ENCODE peak calls at places on chromosomes 3 and 15, in six cellular contexts. W is GM23338, B is transverse colon, T is HL-60, A is breast epithelium, V is sigmoid colon. N is an unnamed sample.

GRCh38 chr3:37862219-37862711 is 585 bp downstream of the CTDSPL start:
- DNase-seq in W (peak), B (peak), T (no peak), A (no peak), V (peak), N (peak)

GRCh38 chr3:174346571-174346970 is 512.6 kb upstream of the NAALADL2 start:
- DNase-seq in W (no peak), B (no peak), T (no peak), A (no peak), V (no peak), N (no peak)

GRCh38 chr15:47432831-47433230 is 284.5 kb upstream of the SEMA6D start:
- DNase-seq in W (no peak), B (no peak), T (no peak), A (no peak), V (no peak), N (no peak)

GRCh38 chr3:59766165-59766872 is 716.5 kb upstream of the CFAP20DC start:
- DNase-seq in W (no peak), B (no peak), T (no peak), A (no peak), V (no peak), N (no peak)

GRCh38 chr3:185060655-185061054 is 92.2 kb downstream of the C3orf70 start:
- DNase-seq in W (no peak), B (no peak), T (no peak), A (no peak), V (no peak), N (no peak)

GRCh38 chr3:33363113-33363800 is 76.9 kb downstream of the UBP1 start:
- DNase-seq in W (no peak), B (no peak), T (no peak), A (no peak), V (no peak), N (no peak)

GRCh38 chr3:154795582-154795981 is 284.5 kb upstream of the MME start:
- DNase-seq in W (no peak), B (no peak), T (no peak), A (no peak), V (no peak), N (no peak)

GRCh38 chr15:51366911-51367310 is 25.5 kb downstream of the GLDN start:
- DNase-seq in W (no peak), B (peak), T (no peak), A (peak), V (no peak), N (no peak)

GRCh38 chr3:27623085-27623753 is 98.9 kb downstream of the EOMES start:
- DNase-seq in W (no peak), B (no peak), T (no peak), A (no peak), V (no peak), N (no peak)

GRCh38 chr3:153028336-153028735 is 133.7 kb upstream of the RAP2B start:
- DNase-seq in W (no peak), B (no peak), T (no peak), A (no peak), V (no peak), N (no peak)

GRCh38 chr3:107209302-107210060 is 167.8 kb upstream of the CCDC54 start:
- DNase-seq in W (no peak), B (no peak), T (no peak), A (no peak), V (no peak), N (no peak)

GRCh38 chr3:14537590-14538450 is 2.3 kb downstream of the GRIP2 start:
- DNase-seq in W (no peak), B (no peak), T (no peak), A (no peak), V (peak), N (peak)

GRCh38 chr15:31563421-31563820 is 236.8 kb downstream of the KLF13 start:
- DNase-seq in W (no peak), B (no peak), T (no peak), A (no peak), V (no peak), N (no peak)

GRCh38 chr3:55622116-55622515 is 135.0 kb upstream of the WNT5A start:
- DNase-seq in W (no peak), B (no peak), T (no peak), A (no peak), V (no peak), N (no peak)

GRCh38 chr3:102791641-102792589 is 357.1 kb downstream of the ZPLD1 start:
- DNase-seq in W (no peak), B (no peak), T (no peak), A (no peak), V (no peak), N (no peak)

GRCh38 chr15:39296955-39297354 is 283.9 kb upstream of the THBS1 start:
- DNase-seq in W (no peak), B (no peak), T (no peak), A (no peak), V (no peak), N (no peak)

GRCh38 chr3:11567516-11568467 is 75.9 kb downstream of the VGLL4 start:
- DNase-seq in W (no peak), B (no peak), T (no peak), A (peak), V (no peak), N (no peak)

GRCh38 chr3:12809435-12809834 is 13.0 kb downstream of the CAND2 start:
- DNase-seq in W (no peak), B (no peak), T (no peak), A (no peak), V (no peak), N (peak)

GRCh38 chr15:83305696-83306291 is 21.3 kb upstream of the BNC1 start:
- DNase-seq in W (peak), B (no peak), T (no peak), A (peak), V (no peak), N (no peak)
- TF ChIP-seq POLR2AphosphoS5 in W (no peak), B (no peak), T (no peak), A (no peak), V (no peak), N (no peak)

DNA sequence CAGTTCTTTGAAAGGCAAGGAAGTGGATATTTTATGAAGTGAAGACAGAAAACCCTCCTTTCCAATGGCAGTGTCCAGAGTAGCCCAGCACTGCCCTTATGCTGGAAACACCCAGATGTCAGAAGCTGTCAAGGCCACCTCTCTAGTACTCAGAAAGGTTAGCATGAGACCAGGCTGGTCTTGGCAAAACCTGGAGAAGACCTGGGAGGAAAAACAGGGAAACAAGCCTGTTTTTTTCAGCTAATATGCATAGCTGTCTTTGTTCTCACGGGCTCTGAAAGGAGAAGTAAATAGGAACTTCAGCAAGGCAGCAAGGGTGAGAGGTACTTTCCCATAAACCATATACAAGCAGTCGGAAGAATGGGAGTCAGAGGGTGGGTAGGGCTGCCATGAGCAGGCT is 55.9 kb downstream of the HEG1 start:
- DNase-seq in W (no peak), B (no peak), T (no peak), A (no peak), V (no peak), N (no peak)
- H3K27ac ChIP-seq in W (peak), B (peak), T (no peak), A (no peak), V (peak), N (peak)

DNA sequence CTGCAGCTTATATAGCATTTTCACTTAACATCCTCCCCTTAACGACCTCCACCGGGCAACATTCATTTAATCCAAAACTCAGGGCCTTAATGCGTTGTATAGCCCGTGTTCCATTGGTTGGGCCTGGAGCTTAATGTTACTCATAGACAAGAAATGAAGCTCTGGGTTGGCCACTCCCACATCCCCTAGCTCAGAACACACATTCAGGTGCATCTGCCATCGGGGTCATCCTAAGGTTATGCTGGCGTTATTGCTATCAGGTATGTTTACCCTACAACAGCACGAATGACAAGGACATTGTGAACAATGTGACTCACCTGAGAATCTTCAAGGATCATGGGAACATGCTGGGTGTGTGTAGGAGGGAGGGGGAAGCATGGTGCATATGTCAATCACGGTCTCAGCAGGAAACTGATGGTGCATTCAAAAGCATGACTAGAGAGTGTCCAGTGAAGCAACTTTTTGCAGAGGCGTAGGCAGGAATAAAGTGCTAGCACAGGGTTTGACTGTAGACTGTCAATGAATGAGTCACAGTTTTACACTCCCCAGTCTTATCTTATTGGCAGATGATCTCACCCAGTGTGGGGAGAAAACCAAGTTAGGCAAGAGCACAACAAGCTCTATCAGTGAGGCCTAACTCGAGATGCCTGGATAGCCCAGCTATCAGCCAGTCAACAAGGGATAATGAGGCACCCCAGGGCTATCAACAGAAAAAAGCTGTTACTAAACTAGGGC is 402.1 kb upstream of the MCTP2 start:
- DNase-seq in W (no peak), B (no peak), T (peak), A (no peak), V (no peak), N (no peak)
- TF ChIP-seq POLR2AphosphoS5 in W (no peak), B (no peak), T (no peak), A (peak), V (no peak), N (no peak)

GRCh38 chr15:70708839-70709238 is 54.5 kb downstream of the UACA start:
- DNase-seq in W (no peak), B (no peak), T (no peak), A (no peak), V (no peak), N (no peak)
- H3K27ac ChIP-seq in W (no peak), B (no peak), T (no peak), A (no peak), V (no peak), N (peak)

DNA sequence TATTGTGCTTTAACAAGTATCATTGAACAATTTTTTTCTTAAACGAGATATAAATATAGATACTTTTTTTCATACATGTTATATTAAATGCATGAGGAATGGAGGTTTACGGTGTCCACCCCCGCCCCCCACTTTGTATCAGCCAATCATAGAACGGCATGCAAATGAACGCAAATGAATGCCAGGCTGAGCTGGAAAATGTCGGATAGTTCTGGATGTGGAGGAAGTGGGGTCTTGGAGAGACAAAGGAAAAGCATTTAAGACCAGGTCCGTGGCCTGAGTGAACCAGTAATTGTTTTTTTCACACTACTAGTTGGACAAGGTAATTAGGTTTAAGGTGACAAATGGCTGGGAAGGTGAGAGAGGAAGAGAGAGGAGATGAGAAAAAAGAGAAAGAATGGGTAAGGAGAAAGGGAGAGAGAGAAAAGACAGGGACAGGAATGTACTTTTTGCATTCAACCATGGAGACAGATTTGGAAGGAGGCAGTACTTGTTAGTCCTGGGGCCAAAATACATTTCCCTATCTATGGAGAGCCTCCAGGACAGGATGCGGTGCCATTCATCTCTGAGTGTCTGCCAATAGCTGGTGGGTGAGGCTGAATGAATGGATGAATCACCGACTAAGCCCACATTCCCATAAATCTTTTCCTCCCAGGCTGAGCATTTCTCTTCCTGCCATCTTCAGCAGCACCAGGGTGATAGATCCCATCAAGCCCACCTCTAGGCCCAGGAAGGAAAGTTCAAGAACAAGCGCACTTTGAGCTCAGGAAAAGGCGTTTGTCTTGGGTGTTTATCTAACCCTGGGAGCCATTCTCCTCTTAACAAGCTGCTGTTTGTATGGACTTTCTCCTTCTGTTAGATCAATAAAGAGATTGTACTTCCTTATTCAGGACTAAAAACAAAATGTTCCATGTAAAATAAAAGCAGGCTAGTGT is 1.4 kb upstream of the RAD18 start:
- DNase-seq in W (peak), B (peak), T (no peak), A (no peak), V (no peak), N (no peak)
- TF ChIP-seq POLR2AphosphoS5 in W (no peak), B (peak), T (no peak), A (no peak), V (no peak), N (no peak)

GRCh38 chr3:52514576-52514975 is 19.1 kb downstream of the NT5DC2 start:
- DNase-seq in W (no peak), B (no peak), T (no peak), A (no peak), V (no peak), N (no peak)
- H3K27ac ChIP-seq in W (no peak), B (no peak), T (no peak), A (no peak), V (no peak), N (no peak)

DNA sequence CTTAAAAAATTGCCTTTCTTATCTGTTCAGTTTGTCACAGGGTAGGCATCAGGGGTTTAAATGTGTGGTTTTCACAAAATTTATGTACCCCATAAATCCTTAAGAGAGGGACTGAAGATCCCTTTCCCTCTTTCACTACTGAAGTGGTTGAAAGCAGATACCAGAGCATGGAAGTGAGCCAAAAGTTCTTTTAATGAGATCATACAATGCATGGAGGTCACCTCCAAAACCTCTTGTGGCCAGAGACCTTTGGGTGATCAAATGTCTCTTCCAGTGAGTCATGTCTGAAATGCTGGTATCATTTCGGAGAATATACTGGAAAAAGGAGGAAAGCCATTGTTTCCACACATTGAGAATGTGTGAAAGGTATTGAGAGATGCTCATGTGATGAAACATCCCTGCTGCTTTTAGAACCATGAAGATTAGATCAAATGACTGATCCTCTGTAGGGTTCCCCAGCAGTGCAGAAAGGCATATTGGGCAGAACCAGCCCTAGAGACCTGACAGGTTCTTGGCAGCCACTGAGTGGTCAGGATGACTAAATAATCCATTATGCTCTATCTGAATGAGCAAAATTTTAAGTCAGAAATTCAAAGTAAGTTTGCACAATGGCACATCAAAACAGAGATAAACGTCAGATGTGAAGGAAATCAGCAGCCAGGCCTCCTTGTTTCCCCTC is 165.8 kb upstream of the SLC2A2 start:
- DNase-seq in W (no peak), B (no peak), T (no peak), A (no peak), V (no peak), N (no peak)
- TF ChIP-seq POLR2AphosphoS5 in W (no peak), B (no peak), T (no peak), A (no peak), V (no peak), N (no peak)

GRCh38 chr3:114499986-114500385 is 206.2 kb downstream of the TIGIT start:
- DNase-seq in W (no peak), B (no peak), T (no peak), A (no peak), V (no peak), N (no peak)
- H3K27ac ChIP-seq in W (no peak), B (no peak), T (no peak), A (no peak), V (no peak), N (no peak)

DNA sequence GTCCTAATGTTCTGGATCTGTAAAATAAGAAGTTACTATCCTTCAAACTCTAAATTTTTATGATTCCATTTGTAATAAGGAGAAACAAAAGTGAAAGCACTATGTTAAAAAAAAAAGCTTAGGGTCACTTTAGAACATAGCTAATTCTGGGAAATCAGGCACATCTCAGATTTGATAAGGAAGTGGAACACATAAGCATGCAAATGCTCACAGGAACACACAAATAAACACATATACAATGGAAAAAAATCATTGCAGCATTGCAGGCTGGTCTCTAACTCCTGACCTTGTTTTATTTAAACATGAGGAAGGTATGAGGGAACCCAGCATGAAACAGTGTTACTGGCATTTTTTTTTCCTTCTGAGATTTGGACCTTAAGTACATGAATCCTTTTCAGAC is 63.2 kb upstream of the TNFSF10 start:
- DNase-seq in W (no peak), B (no peak), T (no peak), A (no peak), V (no peak), N (no peak)
- TF ChIP-seq POLR2AphosphoS5 in W (no peak), B (no peak), T (no peak), A (no peak), V (peak), N (no peak)

N was measured in spleen.